ENCODE peak calls at places on chromosomes 4 and X, in six cellular contexts. G is activated CD4-positive, alpha-beta T cell treated with anti-CD3 and anti-CD28 coated beads for 24 hours; F is stimulated activated CD4-positive, alpha-beta T cell treated with anti-CD3 and anti-CD28 coated beads, Interleukin-15, amount 100 ng/mL, for 1 hour; A is germinal center; D is RKO; O is T-helper 2 cell. S is an unnamed sample.
A peak's percentile ranks its signal among the peaks of the same experiment; 100 is the strongest.

GRCh38 chr4:165343353-165344191 is 16.1 kb downstream of the MSMO1 start:
- DNase-seq in G (no peak), F (no peak), A (no peak), D (peak; percentile 23), O (no peak), S (no peak)

GRCh38 chrX:130680164-130681035 is 222.6 kb downstream of the ENOX2 start:
- DNase-seq in G (no peak), F (no peak), A (no peak), D (no peak), O (no peak), S (no peak)

GRCh38 chr4:3201718-3202702 is 46.9 kb upstream of the MSANTD1 start:
- DNase-seq in G (peak; percentile 47), F (peak; percentile 40), A (peak; percentile 44), D (peak; percentile 28), O (peak; percentile 19), S (no peak)

GRCh38 chr4:72301759-72302158 is 267.3 kb downstream of the ADAMTS3 start:
- DNase-seq in G (no peak), F (no peak), A (no peak), D (no peak), O (no peak), S (no peak)

GRCh38 chr4:183852910-183853555 is 52.1 kb upstream of the STOX2 start:
- DNase-seq in G (no peak), F (no peak), A (no peak), D (no peak), O (no peak), S (no peak)

GRCh38 chr4:94561249-94562024 is 109.7 kb downstream of the PDLIM5 start:
- DNase-seq in G (no peak), F (no peak), A (no peak), D (no peak), O (no peak), S (no peak)

GRCh38 chr4:93327346-93327745 is 501.2 kb upstream of the ATOH1 start:
- DNase-seq in G (no peak), F (no peak), A (no peak), D (no peak), O (no peak), S (no peak)

GRCh38 chr4:147550626-147551250 is 66.5 kb upstream of the TMEM184C start:
- DNase-seq in G (no peak), F (no peak), A (no peak), D (peak; percentile 57), O (no peak), S (no peak)

GRCh38 chr4:22473268-22473667 is 42.6 kb downstream of the ADGRA3 start:
- DNase-seq in G (no peak), F (no peak), A (no peak), D (peak; percentile 12), O (no peak), S (no peak)

GRCh38 chrX:118550792-118551191 is 55.2 kb downstream of the DOCK11 start:
- DNase-seq in G (no peak), F (no peak), A (no peak), D (peak; percentile 12), O (no peak), S (no peak)

GRCh38 chr4:74104145-74104544 is 5.2 kb upstream of the CXCL2 start:
- DNase-seq in G (no peak), F (no peak), A (no peak), D (no peak), O (no peak), S (no peak)

GRCh38 chr4:171130126-171130801 is 682.9 kb upstream of the GALNTL6 start:
- DNase-seq in G (no peak), F (no peak), A (no peak), D (no peak), O (no peak), S (no peak)

GRCh38 chr4:155007660-155008176 is 200.7 kb upstream of the NPY2R start:
- DNase-seq in G (no peak), F (no peak), A (no peak), D (no peak), O (no peak), S (no peak)

GRCh38 chrX:40578039-40578438 is 2.7 kb upstream of the ATP6AP2 start:
- DNase-seq in G (no peak), F (no peak), A (no peak), D (no peak), O (no peak), S (no peak)

GRCh38 chr4:931194-931959 is 739 bp downstream of the GAK start:
- DNase-seq in G (no peak), F (no peak), A (no peak), D (peak; percentile 89), O (no peak), S (no peak)

GRCh38 chr4:2036327-2036726 is 22.8 kb upstream of the NAT8L start:
- DNase-seq in G (no peak), F (no peak), A (no peak), D (no peak), O (no peak), S (no peak)

GRCh38 chrX:134256684-134257083 is 19.7 kb downstream of the CCDC160 start:
- DNase-seq in G (no peak), F (no peak), A (no peak), D (no peak), O (no peak), S (no peak)

GRCh38 chr4:41613362-41613761 is 75.4 kb downstream of the LIMCH1 start:
- DNase-seq in G (no peak), F (no peak), A (no peak), D (no peak), O (no peak), S (peak; percentile 5)

GRCh38 chrX:71181558-71181909 is 36.9 kb downstream of the NLGN3 start:
- DNase-seq in G (peak; percentile 18), F (peak; percentile 2), A (peak; percentile 23), D (no peak), O (no peak), S (no peak)

GRCh38 chrX:107574711-107575110 is 53.6 kb upstream of the PRPS1 start:
- DNase-seq in G (no peak), F (no peak), A (no peak), D (no peak), O (no peak), S (no peak)

GRCh38 chr4:186765138-186765537 is 41.5 kb upstream of the FAT1 start:
- DNase-seq in G (no peak), F (no peak), A (no peak), D (peak; percentile 43), O (no peak), S (no peak)

GRCh38 chr4:176467011-176467410 is 147.2 kb downstream of the SPCS3 start:
- DNase-seq in G (no peak), F (no peak), A (no peak), D (no peak), O (no peak), S (no peak)

GRCh38 chrX:12985336-12985735 is 10.4 kb downstream of the TMSB4X start:
- DNase-seq in G (no peak), F (no peak), A (no peak), D (no peak), O (no peak), S (no peak)

GRCh38 chrX:106791495-106791894 is 11.0 kb upstream of the TBC1D8B start:
- DNase-seq in G (no peak), F (no peak), A (no peak), D (peak; percentile 20), O (no peak), S (no peak)

GRCh38 chrX:119755981-119756533 is 2.3 kb upstream of the SOWAHD start:
- DNase-seq in G (peak; percentile 37), F (no peak), A (peak; percentile 10), D (no peak), O (no peak), S (no peak)

GRCh38 chrX:88612870-88613329 is 134.1 kb upstream of the CPXCR1 start:
- DNase-seq in G (no peak), F (no peak), A (no peak), D (no peak), O (no peak), S (no peak)

GRCh38 chr4:57051100-57051499 is 59.1 kb downstream of the IGFBP7 start:
- DNase-seq in G (no peak), F (no peak), A (no peak), D (no peak), O (no peak), S (no peak)

GRCh38 chrX:27086221-27086620 is 376.9 kb downstream of the PPP4R3C start:
- DNase-seq in G (no peak), F (no peak), A (no peak), D (no peak), O (no peak), S (no peak)

GRCh38 chr4:88005086-88005485 is 2.3 kb upstream of the PKD2 start:
- DNase-seq in G (no peak), F (no peak), A (no peak), D (no peak), O (no peak), S (no peak)

GRCh38 chr4:26854701-26855100 is 5.9 kb upstream of the STIM2 start:
- DNase-seq in G (no peak), F (no peak), A (no peak), D (no peak), O (no peak), S (no peak)

GRCh38 chr4:13056630-13057187 is 427.4 kb downstream of the RAB28 start:
- DNase-seq in G (no peak), F (no peak), A (no peak), D (no peak), O (no peak), S (no peak)

GRCh38 chr4:152138451-152138850 is 377.6 kb upstream of the GATB start:
- DNase-seq in G (no peak), F (no peak), A (no peak), D (no peak), O (no peak), S (no peak)

GRCh38 chr4:186827542-186827887 is 103.9 kb upstream of the FAT1 start:
- DNase-seq in G (no peak), F (no peak), A (no peak), D (no peak), O (no peak), S (no peak)

GRCh38 chr4:185463541-185463940 is 8.0 kb downstream of the CCDC110 start:
- DNase-seq in G (no peak), F (no peak), A (no peak), D (no peak), O (no peak), S (no peak)

GRCh38 chrX:151825927-151826471 is 86.7 kb upstream of the MAGEA4 start:
- DNase-seq in G (no peak), F (no peak), A (no peak), D (no peak), O (no peak), S (no peak)